ENCODE peak calls at places on chromosomes 12 and 14, in seven cellular contexts. R is breast epithelium, I is foreskin fibroblast, N is kidney, T is upper lobe of right lung, D is T-cell, A is GM18507. P is an unnamed sample.

GRCh38 chr12:26360062-26360461 is 164.7 kb downstream of the SSPN start:
- DNase-seq in A (no peak), R (no peak), T (no peak), N (no peak), D (no peak), I (no peak), P (no peak)

GRCh38 chr12:27937768-27938167 is 34.8 kb downstream of the PTHLH start:
- DNase-seq in I (no peak), A (no peak), N (no peak), R (no peak), T (no peak), D (no peak), P (no peak)

GRCh38 chr12:107330901-107331431 is 237.6 kb upstream of the CRY1 start:
- DNase-seq in D (no peak), I (no peak), N (no peak), R (no peak), A (no peak), T (no peak), P (no peak)

GRCh38 chr12:1562813-1563412 is 31.5 kb downstream of the FBXL14 start:
- DNase-seq in N (no peak), T (no peak), A (no peak), R (no peak), D (no peak), I (no peak), P (no peak)

GRCh38 chr12:83808591-83808990 is 1104.0 kb downstream of the SLC6A15 start:
- DNase-seq in I (no peak), N (no peak), R (no peak), D (no peak), T (no peak), A (no peak), P (no peak)

GRCh38 chr14:102264775-102265174 is 40.2 kb downstream of the MOK start:
- DNase-seq in D (no peak), A (no peak), T (no peak), R (no peak), N (no peak), I (no peak), P (no peak)

GRCh38 chr12:40915172-40915571 is 222.9 kb downstream of the CNTN1 start:
- DNase-seq in N (no peak), R (no peak), A (no peak), T (no peak), I (no peak), D (no peak), P (no peak)

GRCh38 chr12:118033902-118034301 is 17.4 kb downstream of the RFC5 start:
- DNase-seq in I (peak; percentile 57), D (no peak), N (no peak), A (no peak), T (no peak), R (no peak), P (no peak)

GRCh38 chr12:113889076-113889475 is 77.0 kb downstream of the RBM19 start:
- DNase-seq in A (no peak), N (no peak), D (no peak), R (no peak), I (peak; percentile 63), T (no peak), P (no peak)

GRCh38 chr14:102362084-102362483 is 606 bp downstream of the CINP start:
- DNase-seq in R (no peak), I (peak; percentile 75), N (no peak), D (no peak), A (no peak), T (no peak), P (peak; percentile 36)

GRCh38 chr12:130916251-130916911 is 37.3 kb upstream of the ADGRD1 start:
- DNase-seq in A (peak; percentile 20), I (peak; percentile 84), N (no peak), R (no peak), D (no peak), T (peak; percentile 74), P (peak; percentile 48)

GRCh38 chr14:67532998-67533753 is at the start of gene PLEKHH1:
- DNase-seq in R (peak; percentile 69), I (peak; percentile 85), N (peak; percentile 92), A (peak; percentile 49), D (peak; percentile 52), T (peak; percentile 88), P (peak; percentile 56)

GRCh38 chr12:73902270-73902669 is 635.4 kb upstream of the ATXN7L3B start:
- DNase-seq in I (no peak), N (no peak), D (no peak), T (no peak), A (no peak), R (no peak), P (no peak)

GRCh38 chr12:43434614-43435013 is 117.4 kb downstream of the ADAMTS20 start:
- DNase-seq in D (no peak), I (no peak), A (no peak), R (no peak), T (no peak), N (no peak), P (no peak)

GRCh38 chr12:78863482-78864427 is 819 bp upstream of the SYT1 start:
- DNase-seq in A (no peak), T (peak; percentile 73), N (peak; percentile 82), R (no peak), D (no peak), I (peak; percentile 78), P (peak; percentile 9)

GRCh38 chr12:102034346-102034745 is 27.4 kb downstream of the WASHC3 start:
- DNase-seq in R (no peak), T (no peak), N (no peak), A (no peak), I (no peak), D (no peak), P (no peak)

GRCh38 chr14:59679872-59680271 is 103.3 kb upstream of the CCDC175 start:
- DNase-seq in N (no peak), I (no peak), D (no peak), A (no peak), T (no peak), R (no peak), P (no peak)

GRCh38 chr12:30753233-30753632 is 1.5 kb downstream of the CAPRIN2 start:
- DNase-seq in R (no peak), I (peak; percentile 52), D (peak; percentile 9), A (no peak), T (no peak), N (no peak), P (no peak)

GRCh38 chr14:95410838-95411237 is 91.1 kb upstream of the CLMN start:
- DNase-seq in N (no peak), T (no peak), D (no peak), I (no peak), R (no peak), A (no peak), P (no peak)

GRCh38 chr12:128069359-128069997 is 197.5 kb upstream of the TMEM132C start:
- DNase-seq in I (peak; percentile 69), T (no peak), A (peak; percentile 3), N (no peak), D (no peak), R (no peak), P (no peak)

P was measured in GM12892.